ENCODE peak calls at places on chromosomes 16 and 17, in nine cellular contexts. One of them, this sample, is unnamed.

GRCh38 chr17:7745748-7746470 is 28.4 kb downstream of the DNAH2 start:
- DNase-seq in GM19239: no peak
- DNase-seq in heart left ventricle: no peak
- DNase-seq in stimulated activated CD4-positive, alpha-beta T cell treated with anti-CD3 and anti-CD28 coated beads, Interleukin-15, amount 100 ng/mL, for 24 hours: no peak
- DNase-seq in IMR-90: peak
- DNase-seq in cardiac muscle cell: peak
- DNase-seq in activated CD4-positive, alpha-beta T cell treated with anti-CD3 and anti-CD28 coated beads for 4 hours: no peak
- DNase-seq in cardiac fibroblast: peak
- DNase-seq in nucleus accumbens: no peak
- DNase-seq in this sample: no peak

GRCh38 chr16:87442581-87442966 is 50.2 kb downstream of the ZCCHC14 start:
- DNase-seq in GM19239: no peak
- DNase-seq in heart left ventricle: no peak
- DNase-seq in stimulated activated CD4-positive, alpha-beta T cell treated with anti-CD3 and anti-CD28 coated beads, Interleukin-15, amount 100 ng/mL, for 24 hours: no peak
- DNase-seq in IMR-90: peak
- DNase-seq in cardiac muscle cell: peak
- DNase-seq in activated CD4-positive, alpha-beta T cell treated with anti-CD3 and anti-CD28 coated beads for 4 hours: no peak
- DNase-seq in cardiac fibroblast: no peak
- DNase-seq in nucleus accumbens: no peak
- DNase-seq in this sample: no peak

GRCh38 chr17:61593404-61593803 is 2.4 kb upstream of the NACA2 start:
- DNase-seq in GM19239: no peak
- DNase-seq in heart left ventricle: no peak
- DNase-seq in stimulated activated CD4-positive, alpha-beta T cell treated with anti-CD3 and anti-CD28 coated beads, Interleukin-15, amount 100 ng/mL, for 24 hours: no peak
- DNase-seq in IMR-90: no peak
- DNase-seq in cardiac muscle cell: peak
- DNase-seq in activated CD4-positive, alpha-beta T cell treated with anti-CD3 and anti-CD28 coated beads for 4 hours: no peak
- DNase-seq in cardiac fibroblast: no peak
- DNase-seq in nucleus accumbens: no peak
- DNase-seq in this sample: no peak

GRCh38 chr16:78183886-78184553 is 84.6 kb downstream of the WWOX start:
- DNase-seq in GM19239: no peak
- DNase-seq in heart left ventricle: no peak
- DNase-seq in stimulated activated CD4-positive, alpha-beta T cell treated with anti-CD3 and anti-CD28 coated beads, Interleukin-15, amount 100 ng/mL, for 24 hours: no peak
- DNase-seq in IMR-90: no peak
- DNase-seq in cardiac muscle cell: no peak
- DNase-seq in activated CD4-positive, alpha-beta T cell treated with anti-CD3 and anti-CD28 coated beads for 4 hours: no peak
- DNase-seq in cardiac fibroblast: no peak
- DNase-seq in nucleus accumbens: no peak
- DNase-seq in this sample: no peak

GRCh38 chr17:82470065-82470464 is 11.5 kb downstream of the NARF start:
- DNase-seq in GM19239: no peak
- DNase-seq in heart left ventricle: no peak
- DNase-seq in stimulated activated CD4-positive, alpha-beta T cell treated with anti-CD3 and anti-CD28 coated beads, Interleukin-15, amount 100 ng/mL, for 24 hours: no peak
- DNase-seq in IMR-90: no peak
- DNase-seq in cardiac muscle cell: no peak
- DNase-seq in activated CD4-positive, alpha-beta T cell treated with anti-CD3 and anti-CD28 coated beads for 4 hours: no peak
- DNase-seq in cardiac fibroblast: no peak
- DNase-seq in nucleus accumbens: no peak
- DNase-seq in this sample: no peak

GRCh38 chr17:78708510-78708973 is 73.5 kb downstream of the CYTH1 start:
- DNase-seq in GM19239: no peak
- DNase-seq in heart left ventricle: peak
- DNase-seq in stimulated activated CD4-positive, alpha-beta T cell treated with anti-CD3 and anti-CD28 coated beads, Interleukin-15, amount 100 ng/mL, for 24 hours: peak
- DNase-seq in IMR-90: peak
- DNase-seq in cardiac muscle cell: peak
- DNase-seq in activated CD4-positive, alpha-beta T cell treated with anti-CD3 and anti-CD28 coated beads for 4 hours: peak
- DNase-seq in cardiac fibroblast: peak
- DNase-seq in nucleus accumbens: peak
- DNase-seq in this sample: no peak

GRCh38 chr16:85124636-85125346 is 12.5 kb upstream of the CIBAR2 start:
- DNase-seq in GM19239: no peak
- DNase-seq in heart left ventricle: no peak
- DNase-seq in stimulated activated CD4-positive, alpha-beta T cell treated with anti-CD3 and anti-CD28 coated beads, Interleukin-15, amount 100 ng/mL, for 24 hours: no peak
- DNase-seq in IMR-90: no peak
- DNase-seq in cardiac muscle cell: no peak
- DNase-seq in activated CD4-positive, alpha-beta T cell treated with anti-CD3 and anti-CD28 coated beads for 4 hours: no peak
- DNase-seq in cardiac fibroblast: peak
- DNase-seq in nucleus accumbens: no peak
- DNase-seq in this sample: no peak

GRCh38 chr17:349666-350065 is 2.9 kb downstream of the RPH3AL start:
- DNase-seq in GM19239: no peak
- DNase-seq in heart left ventricle: no peak
- DNase-seq in stimulated activated CD4-positive, alpha-beta T cell treated with anti-CD3 and anti-CD28 coated beads, Interleukin-15, amount 100 ng/mL, for 24 hours: no peak
- DNase-seq in IMR-90: no peak
- DNase-seq in cardiac muscle cell: peak
- DNase-seq in activated CD4-positive, alpha-beta T cell treated with anti-CD3 and anti-CD28 coated beads for 4 hours: no peak
- DNase-seq in cardiac fibroblast: no peak
- DNase-seq in nucleus accumbens: no peak
- DNase-seq in this sample: no peak

GRCh38 chr17:77763575-77763974 is 194.9 kb upstream of the TNRC6C start:
- DNase-seq in GM19239: no peak
- DNase-seq in heart left ventricle: no peak
- DNase-seq in stimulated activated CD4-positive, alpha-beta T cell treated with anti-CD3 and anti-CD28 coated beads, Interleukin-15, amount 100 ng/mL, for 24 hours: no peak
- DNase-seq in IMR-90: no peak
- DNase-seq in cardiac muscle cell: no peak
- DNase-seq in activated CD4-positive, alpha-beta T cell treated with anti-CD3 and anti-CD28 coated beads for 4 hours: no peak
- DNase-seq in cardiac fibroblast: no peak
- DNase-seq in nucleus accumbens: no peak
- DNase-seq in this sample: no peak

GRCh38 chr17:79393358-79394038 is 217.4 kb downstream of the RBFOX3 start:
- DNase-seq in GM19239: peak
- DNase-seq in heart left ventricle: peak
- DNase-seq in stimulated activated CD4-positive, alpha-beta T cell treated with anti-CD3 and anti-CD28 coated beads, Interleukin-15, amount 100 ng/mL, for 24 hours: peak
- DNase-seq in IMR-90: peak
- DNase-seq in cardiac muscle cell: peak
- DNase-seq in activated CD4-positive, alpha-beta T cell treated with anti-CD3 and anti-CD28 coated beads for 4 hours: peak
- DNase-seq in cardiac fibroblast: peak
- DNase-seq in nucleus accumbens: peak
- DNase-seq in this sample: peak

GRCh38 chr17:3744032-3744431 is 20.3 kb downstream of the HASPIN start:
- DNase-seq in GM19239: no peak
- DNase-seq in heart left ventricle: no peak
- DNase-seq in stimulated activated CD4-positive, alpha-beta T cell treated with anti-CD3 and anti-CD28 coated beads, Interleukin-15, amount 100 ng/mL, for 24 hours: no peak
- DNase-seq in IMR-90: peak
- DNase-seq in cardiac muscle cell: no peak
- DNase-seq in activated CD4-positive, alpha-beta T cell treated with anti-CD3 and anti-CD28 coated beads for 4 hours: no peak
- DNase-seq in cardiac fibroblast: peak
- DNase-seq in nucleus accumbens: no peak
- DNase-seq in this sample: no peak

GRCh38 chr17:16593356-16594102 is 24.5 kb upstream of the ZNF287 start:
- DNase-seq in GM19239: no peak
- DNase-seq in heart left ventricle: no peak
- DNase-seq in stimulated activated CD4-positive, alpha-beta T cell treated with anti-CD3 and anti-CD28 coated beads, Interleukin-15, amount 100 ng/mL, for 24 hours: no peak
- DNase-seq in IMR-90: peak
- DNase-seq in cardiac muscle cell: peak
- DNase-seq in activated CD4-positive, alpha-beta T cell treated with anti-CD3 and anti-CD28 coated beads for 4 hours: no peak
- DNase-seq in cardiac fibroblast: peak
- DNase-seq in nucleus accumbens: no peak
- DNase-seq in this sample: no peak

GRCh38 chr17:21294321-21295035 is 10.0 kb downstream of the MAP2K3 start:
- DNase-seq in GM19239: no peak
- DNase-seq in heart left ventricle: no peak
- DNase-seq in stimulated activated CD4-positive, alpha-beta T cell treated with anti-CD3 and anti-CD28 coated beads, Interleukin-15, amount 100 ng/mL, for 24 hours: no peak
- DNase-seq in IMR-90: no peak
- DNase-seq in cardiac muscle cell: no peak
- DNase-seq in activated CD4-positive, alpha-beta T cell treated with anti-CD3 and anti-CD28 coated beads for 4 hours: no peak
- DNase-seq in cardiac fibroblast: no peak
- DNase-seq in nucleus accumbens: no peak
- DNase-seq in this sample: no peak

GRCh38 chr17:17140590-17140980 is 65.5 kb downstream of the PLD6 start:
- DNase-seq in GM19239: no peak
- DNase-seq in heart left ventricle: no peak
- DNase-seq in stimulated activated CD4-positive, alpha-beta T cell treated with anti-CD3 and anti-CD28 coated beads, Interleukin-15, amount 100 ng/mL, for 24 hours: no peak
- DNase-seq in IMR-90: peak
- DNase-seq in cardiac muscle cell: peak
- DNase-seq in activated CD4-positive, alpha-beta T cell treated with anti-CD3 and anti-CD28 coated beads for 4 hours: no peak
- DNase-seq in cardiac fibroblast: peak
- DNase-seq in nucleus accumbens: no peak
- DNase-seq in this sample: no peak

This sample was measured in suprapubic skin.